ENCODE peak calls at places on chromosome 11, in seven cellular contexts. E, A, N, G, X, I and S are unnamed samples.
A peak's percentile ranks its signal among the peaks of the same experiment; 100 is the strongest.

GRCh38 chr11:118694185-118694584 is 14.7 kb upstream of the TREH start:
- DNase-seq in E (no peak), A (no peak), N (no peak), G (no peak), X (no peak), I (no peak), S (no peak)

GRCh38 chr11:57568330-57568766 is 876 bp upstream of the UBE2L6 start:
- DNase-seq in E (peak; percentile 85), A (peak; percentile 82), N (peak; percentile 67), G (peak; percentile 79), X (peak; percentile 78), I (peak; percentile 63), S (peak; percentile 77)

GRCh38 chr11:46112961-46113617 is 8.2 kb downstream of the PHF21A start:
- DNase-seq in E (peak; percentile 58), A (no peak), N (peak; percentile 68), G (peak; percentile 72), X (peak; percentile 72), I (peak; percentile 31), S (peak; percentile 70)

GRCh38 chr11:114244995-114245394 is 51.2 kb upstream of the NNMT start:
- DNase-seq in E (no peak), A (no peak), N (no peak), G (no peak), X (no peak), I (no peak), S (no peak)

GRCh38 chr11:71430166-71430565 is 18.0 kb downstream of the DHCR7 start:
- DNase-seq in E (no peak), A (no peak), N (no peak), G (no peak), X (no peak), I (no peak), S (no peak)

GRCh38 chr11:20451568-20451967 is 64.1 kb downstream of the PRMT3 start:
- DNase-seq in E (no peak), A (no peak), N (no peak), G (no peak), X (peak; percentile 22), I (peak; percentile 37), S (no peak)

GRCh38 chr11:60343094-60343704 is 16.1 kb downstream of the MS4A6E start:
- DNase-seq in E (no peak), A (no peak), N (no peak), G (peak; percentile 0), X (no peak), I (no peak), S (peak; percentile 2)

GRCh38 chr11:46273511-46274205 is 3.8 kb upstream of the CREB3L1 start:
- DNase-seq in E (peak; percentile 74), A (no peak), N (no peak), G (no peak), X (no peak), I (no peak), S (peak; percentile 67)

GRCh38 chr11:131609317-131609716 is 238.9 kb downstream of the NTM start:
- DNase-seq in E (no peak), A (no peak), N (peak; percentile 46), G (peak; percentile 86), X (no peak), I (no peak), S (peak; percentile 28)

GRCh38 chr11:43508511-43508918 is 149.8 kb downstream of the TTC17 start:
- DNase-seq in E (no peak), A (no peak), N (peak; percentile 61), G (peak; percentile 2), X (peak; percentile 47), I (no peak), S (peak; percentile 60)

GRCh38 chr11:94853836-94854235 is 85.7 kb downstream of the AMOTL1 start:
- DNase-seq in E (no peak), A (no peak), N (no peak), G (no peak), X (no peak), I (no peak), S (no peak)

GRCh38 chr11:19711911-19712280 is 741 bp upstream of the NAV2 start:
- DNase-seq in E (no peak), A (no peak), N (no peak), G (no peak), X (no peak), I (no peak), S (no peak)

GRCh38 chr11:73402834-73403185 is 26.6 kb downstream of the RELT start:
- DNase-seq in E (peak; percentile 53), A (no peak), N (no peak), G (no peak), X (peak; percentile 47), I (no peak), S (no peak)

GRCh38 chr11:69636870-69637600 is 3.9 kb upstream of the CCND1 start:
- DNase-seq in E (no peak), A (no peak), N (no peak), G (no peak), X (no peak), I (no peak), S (no peak)

GRCh38 chr11:111582163-111582562 is 20.1 kb upstream of the SIK2 start:
- DNase-seq in E (no peak), A (no peak), N (no peak), G (no peak), X (no peak), I (no peak), S (peak; percentile 33)

GRCh38 chr11:71103266-71103665 is 149.1 kb downstream of the SHANK2 start:
- DNase-seq in E (no peak), A (no peak), N (no peak), G (no peak), X (no peak), I (no peak), S (no peak)

GRCh38 chr11:8329961-8330361 is 66.3 kb upstream of the LMO1 start:
- DNase-seq in E (no peak), A (no peak), N (no peak), G (no peak), X (no peak), I (no peak), S (no peak)

GRCh38 chr11:66495401-66495844 is 15.0 kb upstream of the BBS1 start:
- DNase-seq in E (peak; percentile 65), A (no peak), N (no peak), G (no peak), X (no peak), I (no peak), S (no peak)
- TF ChIP-seq CTCF in E (peak; percentile 56), A (no peak), N (no peak), G (no peak), X (peak; percentile 4), I (peak; percentile 47), S (peak; percentile 22)

GRCh38 chr11:130097285-130097684 is 27.6 kb downstream of the APLP2 start:
- DNase-seq in E (no peak), A (no peak), N (no peak), G (no peak), X (no peak), I (no peak), S (no peak)

GRCh38 chr11:130099356-130099755 is 29.7 kb downstream of the APLP2 start:
- DNase-seq in E (no peak), A (no peak), N (no peak), G (no peak), X (no peak), I (no peak), S (no peak)

GRCh38 chr11:130103296-130103814 is 33.7 kb downstream of the APLP2 start:
- DNase-seq in E (no peak), A (no peak), N (peak; percentile 96), G (peak; percentile 93), X (no peak), I (peak; percentile 99), S (peak; percentile 94)

GRCh38 chr11:130102457-130103249 is 33.0 kb downstream of the APLP2 start:
- DNase-seq in E (no peak), A (no peak), N (no peak), G (no peak), X (no peak), I (no peak), S (peak; percentile 51)

DNA sequence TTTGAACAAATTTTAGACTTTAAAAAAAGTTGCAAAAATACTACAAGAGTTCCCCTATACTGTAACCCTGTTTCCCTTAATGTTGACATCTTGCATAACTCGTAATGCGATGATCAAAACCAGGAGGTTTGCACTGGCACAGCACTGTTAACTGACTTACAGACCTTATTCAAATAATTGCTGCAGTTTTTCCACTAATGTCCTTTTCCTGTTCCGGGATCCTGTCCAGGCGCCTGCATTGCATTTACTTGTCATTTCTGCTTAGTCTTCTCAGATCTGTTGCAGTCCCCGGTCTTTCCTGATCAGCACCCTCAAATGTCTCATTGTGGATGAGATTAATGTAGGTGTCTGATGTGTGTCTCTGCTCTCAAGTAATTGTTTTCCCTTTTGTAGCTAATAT is 32.0 kb downstream of the APLP2 start:
- DNase-seq in E (no peak), A (no peak), N (no peak), G (no peak), X (no peak), I (no peak), S (peak; percentile 41)
- H3K4me3 ChIP-seq in E (no peak overlapping the region), A (no peak overlapping the region), N (no peak overlapping the region), G (no peak overlapping the region), X (no peak overlapping the region), I (no peak overlapping the region), S (no peak overlapping the region)

GRCh38 chr11:595400-595799 is 19.1 kb downstream of the PHRF1 start:
- DNase-seq in E (no peak), A (no peak), N (no peak), G (no peak), X (no peak), I (no peak), S (no peak)
- TF ChIP-seq CTCF in E (no peak), A (no peak), N (no peak), G (no peak), X (no peak), I (no peak), S (no peak)

GRCh38 chr11:96152623-96153022 is 190.4 kb downstream of the MAML2 start:
- DNase-seq in E (no peak), A (no peak), N (no peak), G (no peak), X (no peak), I (no peak), S (no peak)

GRCh38 chr11:96156379-96156722 is 186.6 kb downstream of the MAML2 start:
- DNase-seq in E (no peak), A (no peak), N (no peak), G (peak; percentile 61), X (no peak), I (no peak), S (peak; percentile 77)

GRCh38 chr11:96157517-96157873 is 185.5 kb downstream of the MAML2 start:
- DNase-seq in E (no peak), A (no peak), N (no peak), G (no peak), X (no peak), I (no peak), S (no peak)

GRCh38 chr11:96155627-96156378 is 187.2 kb downstream of the MAML2 start:
- DNase-seq in E (peak; percentile 79), A (peak; percentile 79), N (peak; percentile 97), G (peak; percentile 94), X (peak; percentile 44), I (peak; percentile 98), S (peak; percentile 93)

GRCh38 chr11:96154802-96155520 is 188.0 kb downstream of the MAML2 start:
- DNase-seq in E (no peak), A (no peak), N (peak; percentile 80), G (peak; percentile 56), X (no peak), I (no peak), S (peak; percentile 83)
- H3K4me3 ChIP-seq in E (no peak overlapping the region), A (no peak overlapping the region), N (no peak overlapping the region), G (no peak overlapping the region), X (no peak overlapping the region), I (no peak overlapping the region), S (peak overlapping the region; percentile 9)

GRCh38 chr11:64343740-64344133 is 3.7 kb downstream of the CCDC88B start:
- DNase-seq in E (peak; percentile 68), A (no peak), N (no peak), G (no peak), X (peak; percentile 41), I (no peak), S (no peak)
- TF ChIP-seq CTCF in E (peak; percentile 57), A (peak; percentile 42), N (peak; percentile 28), G (no peak), X (no peak), I (peak; percentile 16), S (peak; percentile 42)